ENCODE peak calls at places on chromosomes 4 and X, in four cellular contexts. One of them, this sample, is unnamed.

GRCh38 chr4:109818268-109818667 is 2.7 kb downstream of the GAR1 start:
- DNase-seq in right atrium auricular region: no peak
- DNase-seq in ascending aorta: no peak
- DNase-seq in heart left ventricle: no peak
- DNase-seq in this sample: no peak

GRCh38 chr4:147498031-147498700 is 17.3 kb downstream of the EDNRA start:
- DNase-seq in right atrium auricular region: no peak
- DNase-seq in ascending aorta: no peak
- DNase-seq in heart left ventricle: no peak
- DNase-seq in this sample: no peak

GRCh38 chr4:41796545-41797210 is 48.2 kb upstream of the PHOX2B start:
- DNase-seq in right atrium auricular region: no peak
- DNase-seq in ascending aorta: no peak
- DNase-seq in heart left ventricle: no peak
- DNase-seq in this sample: peak

GRCh38 chr4:174284181-174284886 is 623 bp downstream of the CEP44 start:
- DNase-seq in right atrium auricular region: no peak
- DNase-seq in ascending aorta: no peak
- DNase-seq in heart left ventricle: no peak
- DNase-seq in this sample: no peak

GRCh38 chr4:145216532-145216931 is 36.1 kb upstream of the OTUD4 start:
- DNase-seq in right atrium auricular region: no peak
- DNase-seq in ascending aorta: no peak
- DNase-seq in heart left ventricle: no peak
- DNase-seq in this sample: no peak

GRCh38 chr4:8152865-8153257 is 5.8 kb downstream of the ABLIM2 start:
- DNase-seq in right atrium auricular region: no peak
- DNase-seq in ascending aorta: no peak
- DNase-seq in heart left ventricle: no peak
- DNase-seq in this sample: no peak

GRCh38 chrX:56366901-56367300 is 134.7 kb downstream of the KLF8 start:
- DNase-seq in right atrium auricular region: no peak
- DNase-seq in ascending aorta: no peak
- DNase-seq in heart left ventricle: no peak
- DNase-seq in this sample: no peak

GRCh38 chrX:107135076-107135964 is 16.7 kb upstream of the RBM41 start:
- DNase-seq in right atrium auricular region: no peak
- DNase-seq in ascending aorta: no peak
- DNase-seq in heart left ventricle: no peak
- DNase-seq in this sample: no peak

GRCh38 chrX:68724531-68725020 is 77.1 kb downstream of the STARD8 start:
- DNase-seq in right atrium auricular region: no peak
- DNase-seq in ascending aorta: peak
- DNase-seq in heart left ventricle: no peak
- DNase-seq in this sample: no peak

GRCh38 chr4:107492566-107492965 is 227.5 kb downstream of the PAPSS1 start:
- DNase-seq in right atrium auricular region: no peak
- DNase-seq in ascending aorta: no peak
- DNase-seq in heart left ventricle: no peak
- DNase-seq in this sample: no peak

GRCh38 chr4:167143018-167143417 is 91.3 kb downstream of the SPOCK3 start:
- DNase-seq in right atrium auricular region: no peak
- DNase-seq in ascending aorta: no peak
- DNase-seq in heart left ventricle: no peak
- DNase-seq in this sample: no peak

GRCh38 chrX:150156615-150157014 is 206.5 kb upstream of the MAMLD1 start:
- DNase-seq in right atrium auricular region: no peak
- DNase-seq in ascending aorta: no peak
- DNase-seq in heart left ventricle: no peak
- DNase-seq in this sample: no peak

GRCh38 chr4:111362891-111363290 is 740.0 kb upstream of the PITX2 start:
- DNase-seq in right atrium auricular region: no peak
- DNase-seq in ascending aorta: no peak
- DNase-seq in heart left ventricle: peak
- DNase-seq in this sample: no peak

GRCh38 chr4:41176357-41176756 is 38.0 kb downstream of the APBB2 start:
- DNase-seq in right atrium auricular region: no peak
- DNase-seq in ascending aorta: no peak
- DNase-seq in heart left ventricle: no peak
- DNase-seq in this sample: no peak

GRCh38 chrX:15340867-15341266 is 5.5 kb upstream of the PIGA start:
- DNase-seq in right atrium auricular region: no peak
- DNase-seq in ascending aorta: no peak
- DNase-seq in heart left ventricle: no peak
- DNase-seq in this sample: no peak

GRCh38 chr4:147299205-147299604 is 181.7 kb upstream of the EDNRA start:
- DNase-seq in right atrium auricular region: no peak
- DNase-seq in ascending aorta: no peak
- DNase-seq in heart left ventricle: no peak
- DNase-seq in this sample: no peak

GRCh38 chrX:109826954-109827708 is 94.1 kb upstream of the ACSL4 start:
- DNase-seq in right atrium auricular region: no peak
- DNase-seq in ascending aorta: no peak
- DNase-seq in heart left ventricle: no peak
- DNase-seq in this sample: no peak

GRCh38 chr4:16967722-16968121 is 69.3 kb upstream of the LDB2 start:
- DNase-seq in right atrium auricular region: peak
- DNase-seq in ascending aorta: peak
- DNase-seq in heart left ventricle: no peak
- DNase-seq in this sample: no peak

GRCh38 chr4:152193059-152193458 is 342.8 kb downstream of the FBXW7 start:
- DNase-seq in right atrium auricular region: no peak
- DNase-seq in ascending aorta: no peak
- DNase-seq in heart left ventricle: no peak
- DNase-seq in this sample: no peak

GRCh38 chrX:41009816-41010187 is 75.4 kb upstream of the USP9X start:
- DNase-seq in right atrium auricular region: no peak
- DNase-seq in ascending aorta: no peak
- DNase-seq in heart left ventricle: no peak
- DNase-seq in this sample: no peak

GRCh38 chr4:55397024-55397520 is 1.3 kb downstream of the TMEM165 start:
- DNase-seq in right atrium auricular region: no peak
- DNase-seq in ascending aorta: peak
- DNase-seq in heart left ventricle: no peak
- DNase-seq in this sample: peak

GRCh38 chr4:81472249-81473085 is 760 bp upstream of the RASGEF1B start:
- DNase-seq in right atrium auricular region: no peak
- DNase-seq in ascending aorta: peak
- DNase-seq in heart left ventricle: peak
- DNase-seq in this sample: peak

GRCh38 chr4:19486400-19486799 is 765.3 kb upstream of the SLIT2 start:
- DNase-seq in right atrium auricular region: no peak
- DNase-seq in ascending aorta: no peak
- DNase-seq in heart left ventricle: no peak
- DNase-seq in this sample: no peak

GRCh38 chrX:145817299-145817665 is 347 bp upstream of the SLITRK2 start:
- DNase-seq in right atrium auricular region: no peak
- DNase-seq in ascending aorta: no peak
- DNase-seq in heart left ventricle: peak
- DNase-seq in this sample: no peak

GRCh38 chrX:31213941-31214340 is 142.1 kb upstream of the FTHL17 start:
- DNase-seq in right atrium auricular region: no peak
- DNase-seq in ascending aorta: no peak
- DNase-seq in heart left ventricle: no peak
- DNase-seq in this sample: no peak

GRCh38 chr4:142274137-142274536 is 572.0 kb downstream of the INPP4B start:
- DNase-seq in right atrium auricular region: no peak
- DNase-seq in ascending aorta: no peak
- DNase-seq in heart left ventricle: no peak
- DNase-seq in this sample: no peak

GRCh38 chr4:20381005-20381404 is 129.3 kb downstream of the SLIT2 start:
- DNase-seq in right atrium auricular region: no peak
- DNase-seq in ascending aorta: no peak
- DNase-seq in heart left ventricle: no peak
- DNase-seq in this sample: no peak

GRCh38 chr4:119715490-119716445 is 87.2 kb upstream of the PDE5A start:
- DNase-seq in right atrium auricular region: no peak
- DNase-seq in ascending aorta: no peak
- DNase-seq in heart left ventricle: no peak
- DNase-seq in this sample: no peak

GRCh38 chrX:72620550-72621145 is 48.0 kb upstream of the HDAC8 start:
- DNase-seq in right atrium auricular region: peak
- DNase-seq in ascending aorta: peak
- DNase-seq in heart left ventricle: peak
- DNase-seq in this sample: no peak

GRCh38 chr4:26238782-26239647 is 81.8 kb upstream of the RBPJ start:
- DNase-seq in right atrium auricular region: no peak
- DNase-seq in ascending aorta: no peak
- DNase-seq in heart left ventricle: no peak
- DNase-seq in this sample: peak

GRCh38 chr4:8291036-8291682 is 21.6 kb downstream of the HTRA3 start:
- DNase-seq in right atrium auricular region: no peak
- DNase-seq in ascending aorta: peak
- DNase-seq in heart left ventricle: peak
- DNase-seq in this sample: peak

GRCh38 chrX:92232182-92232581 is 453.0 kb downstream of the PCDH11X start:
- DNase-seq in right atrium auricular region: no peak
- DNase-seq in ascending aorta: no peak
- DNase-seq in heart left ventricle: no peak
- DNase-seq in this sample: no peak

GRCh38 chr4:88341227-88342192 is 37.1 kb upstream of the HERC6 start:
- DNase-seq in right atrium auricular region: peak
- DNase-seq in ascending aorta: no peak
- DNase-seq in heart left ventricle: peak
- DNase-seq in this sample: no peak

GRCh38 chr4:182240161-182241130 is 2.8 kb upstream of the TENM3 start:
- DNase-seq in right atrium auricular region: no peak
- DNase-seq in ascending aorta: no peak
- DNase-seq in heart left ventricle: no peak
- DNase-seq in this sample: no peak

GRCh38 chrX:112832481-112833095 is 8.0 kb downstream of the AMOT start:
- DNase-seq in right atrium auricular region: no peak
- DNase-seq in ascending aorta: no peak
- DNase-seq in heart left ventricle: no peak
- DNase-seq in this sample: no peak

GRCh38 chrX:108261541-108262218 is 170.1 kb downstream of the ATG4A start:
- DNase-seq in right atrium auricular region: no peak
- DNase-seq in ascending aorta: no peak
- DNase-seq in heart left ventricle: no peak
- DNase-seq in this sample: no peak

GRCh38 chr4:90234916-90235547 is 107.8 kb downstream of the CCSER1 start:
- DNase-seq in right atrium auricular region: no peak
- DNase-seq in ascending aorta: no peak
- DNase-seq in heart left ventricle: peak
- DNase-seq in this sample: no peak

GRCh38 chrX:19627081-19627480 is 111.8 kb upstream of the MAP3K15 start:
- DNase-seq in right atrium auricular region: no peak
- DNase-seq in ascending aorta: no peak
- DNase-seq in heart left ventricle: no peak
- DNase-seq in this sample: no peak

GRCh38 chrX:19624754-19625153 is 109.4 kb upstream of the MAP3K15 start:
- DNase-seq in right atrium auricular region: no peak
- DNase-seq in ascending aorta: no peak
- DNase-seq in heart left ventricle: no peak
- DNase-seq in this sample: no peak

GRCh38 chrX:19625612-19626011 is 110.3 kb upstream of the MAP3K15 start:
- DNase-seq in right atrium auricular region: no peak
- DNase-seq in ascending aorta: no peak
- DNase-seq in heart left ventricle: peak
- DNase-seq in this sample: no peak

GRCh38 chrX:19627533-19627932 is 112.2 kb upstream of the MAP3K15 start:
- DNase-seq in right atrium auricular region: no peak
- DNase-seq in ascending aorta: no peak
- DNase-seq in heart left ventricle: no peak
- DNase-seq in this sample: no peak

DNA sequence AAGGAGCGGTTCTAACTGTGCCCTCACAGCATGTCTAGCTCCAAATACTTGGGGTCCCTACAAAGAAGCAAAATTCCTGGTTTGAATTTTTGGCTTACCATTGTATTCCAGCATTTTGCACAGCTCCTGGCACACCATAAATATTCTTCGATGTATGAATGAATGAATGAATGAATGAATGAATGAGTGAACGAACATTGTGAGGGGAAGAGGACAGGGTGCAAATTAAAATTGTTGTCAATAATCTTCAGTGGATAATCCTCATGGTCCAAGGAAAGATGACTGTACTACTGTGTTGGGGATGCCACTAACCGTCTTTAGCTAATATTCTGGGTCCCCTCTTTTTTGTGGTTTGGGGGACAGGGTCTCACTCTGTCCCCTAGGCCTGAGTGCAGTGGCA is 110.9 kb upstream of the MAP3K15 start:
- DNase-seq in right atrium auricular region: no peak
- DNase-seq in ascending aorta: no peak
- DNase-seq in heart left ventricle: no peak
- DNase-seq in this sample: no peak
- TF ChIP-seq CTCF in right atrium auricular region: no peak
- TF ChIP-seq CTCF in ascending aorta: no peak
- TF ChIP-seq CTCF in heart left ventricle: no peak
- TF ChIP-seq CTCF in this sample: no peak

GRCh38 chr4:82801910-82802521 is 3.4 kb upstream of the SCD5 start:
- DNase-seq in right atrium auricular region: no peak
- DNase-seq in ascending aorta: no peak
- DNase-seq in heart left ventricle: no peak
- DNase-seq in this sample: peak
- TF ChIP-seq CTCF in right atrium auricular region: peak
- TF ChIP-seq CTCF in ascending aorta: no peak
- TF ChIP-seq CTCF in heart left ventricle: peak
- TF ChIP-seq CTCF in this sample: no peak

GRCh38 chr4:53916431-53916889 is 147.9 kb downstream of the CHIC2 start:
- DNase-seq in right atrium auricular region: no peak
- DNase-seq in ascending aorta: no peak
- DNase-seq in heart left ventricle: no peak
- DNase-seq in this sample: no peak
- TF ChIP-seq CTCF in right atrium auricular region: no peak
- TF ChIP-seq CTCF in ascending aorta: no peak
- TF ChIP-seq CTCF in heart left ventricle: no peak
- TF ChIP-seq CTCF in this sample: no peak

GRCh38 chr4:158863296-158863695 is 94.5 kb downstream of the FNIP2 start:
- DNase-seq in right atrium auricular region: no peak
- DNase-seq in ascending aorta: no peak
- DNase-seq in heart left ventricle: no peak
- DNase-seq in this sample: no peak

GRCh38 chr4:158860856-158861255 is 92.0 kb downstream of the FNIP2 start:
- DNase-seq in right atrium auricular region: no peak
- DNase-seq in ascending aorta: no peak
- DNase-seq in heart left ventricle: no peak
- DNase-seq in this sample: no peak

GRCh38 chr4:158861281-158861680 is 92.5 kb downstream of the FNIP2 start:
- DNase-seq in right atrium auricular region: no peak
- DNase-seq in ascending aorta: no peak
- DNase-seq in heart left ventricle: no peak
- DNase-seq in this sample: no peak

GRCh38 chr4:158859661-158860060 is 90.8 kb downstream of the FNIP2 start:
- DNase-seq in right atrium auricular region: no peak
- DNase-seq in ascending aorta: no peak
- DNase-seq in heart left ventricle: no peak
- DNase-seq in this sample: no peak

DNA sequence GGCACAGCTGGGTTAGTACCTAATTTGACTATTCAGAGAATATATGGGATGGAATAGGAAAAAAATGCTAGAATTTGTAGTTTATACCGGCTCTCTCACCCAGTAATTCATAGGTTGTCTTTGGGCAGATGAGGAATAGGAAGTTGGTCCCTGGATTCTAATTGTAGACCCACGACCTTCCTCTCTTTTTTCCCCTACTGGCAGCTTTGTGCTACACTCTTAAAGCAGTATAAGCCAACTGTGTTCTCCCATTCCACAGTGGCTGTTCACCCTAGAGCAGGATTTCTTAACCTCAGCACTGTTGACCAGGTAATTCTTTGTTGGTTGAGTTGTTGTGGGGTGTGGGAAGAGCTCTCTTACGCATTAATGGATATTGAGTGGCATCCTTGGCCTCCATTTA is 92.9 kb downstream of the FNIP2 start:
- DNase-seq in right atrium auricular region: no peak
- DNase-seq in ascending aorta: no peak
- DNase-seq in heart left ventricle: no peak
- DNase-seq in this sample: no peak
- TF ChIP-seq CTCF in right atrium auricular region: no peak
- TF ChIP-seq CTCF in ascending aorta: no peak
- TF ChIP-seq CTCF in heart left ventricle: no peak
- TF ChIP-seq CTCF in this sample: no peak

This sample was measured in glutamatergic neuron.